ENCODE peak calls at places on chromosome 16, in eight cellular contexts. P, D, W, T, F, V, C and N are unnamed samples.

GRCh38 chr16:31298958-31299357 is 39.2 kb downstream of the ITGAM start:
- DNase-seq in P (peak; percentile 23), D (no peak), W (no peak), T (no peak), F (no peak), V (no peak), C (no peak), N (no peak)

GRCh38 chr16:61792194-61792904 is 243.9 kb downstream of the CDH8 start:
- DNase-seq in P (peak; percentile 72), D (no peak), W (no peak), T (no peak), F (no peak), V (no peak), C (no peak), N (no peak)

GRCh38 chr16:79673635-79674034 is 73.1 kb upstream of the MAF start:
- DNase-seq in P (no peak), D (no peak), W (no peak), T (no peak), F (no peak), V (no peak), C (no peak), N (no peak)

GRCh38 chr16:16143941-16144340 is 79.4 kb downstream of the ABCC6 start:
- DNase-seq in P (no peak), D (no peak), W (no peak), T (no peak), F (no peak), V (no peak), C (no peak), N (no peak)

GRCh38 chr16:12308060-12308459 is 331.5 kb downstream of the SNX29 start:
- DNase-seq in P (no peak), D (no peak), W (no peak), T (no peak), F (no peak), V (no peak), C (no peak), N (no peak)

GRCh38 chr16:27310576-27311448 is 3.0 kb upstream of the IL4R start:
- DNase-seq in P (no peak), D (no peak), W (no peak), T (peak; percentile 22), F (no peak), V (no peak), C (no peak), N (no peak)

GRCh38 chr16:79651363-79651762 is 50.8 kb upstream of the MAF start:
- DNase-seq in P (peak; percentile 47), D (peak; percentile 27), W (no peak), T (peak; percentile 84), F (peak; percentile 35), V (no peak), C (peak; percentile 59), N (peak; percentile 49)

GRCh38 chr16:12415072-12415471 is 388.6 kb downstream of the CPPED1 start:
- DNase-seq in P (no peak), D (no peak), W (no peak), T (no peak), F (no peak), V (no peak), C (no peak), N (no peak)

GRCh38 chr16:56691885-56692284 is 9.6 kb downstream of the MT1X start:
- DNase-seq in P (peak; percentile 90), D (peak; percentile 46), W (no peak), T (no peak), F (no peak), V (no peak), C (no peak), N (no peak)

GRCh38 chr16:70396209-70396904 is 42.5 kb downstream of the ST3GAL2 start:
- DNase-seq in P (peak; percentile 41), D (no peak), W (no peak), T (no peak), F (no peak), V (no peak), C (no peak), N (no peak)

GRCh38 chr16:58249780-58250478 is 44.9 kb downstream of the PRSS54 start:
- DNase-seq in P (peak; percentile 79), D (peak; percentile 86), W (peak; percentile 97), T (peak; percentile 82), F (peak; percentile 48), V (peak; percentile 66), C (peak; percentile 89), N (peak; percentile 70)

GRCh38 chr16:24906199-24906808 is 60.5 kb downstream of the SLC5A11 start:
- DNase-seq in P (peak; percentile 35), D (no peak), W (no peak), T (no peak), F (no peak), V (no peak), C (no peak), N (no peak)

GRCh38 chr16:11138769-11139623 is 117.0 kb downstream of the SOCS1 start:
- DNase-seq in P (no peak), D (no peak), W (no peak), T (no peak), F (no peak), V (no peak), C (no peak), N (no peak)

GRCh38 chr16:54939537-54940278 is 9.0 kb downstream of the IRX5 start:
- DNase-seq in P (no peak), D (no peak), W (peak; percentile 77), T (no peak), F (no peak), V (no peak), C (no peak), N (no peak)

DNA sequence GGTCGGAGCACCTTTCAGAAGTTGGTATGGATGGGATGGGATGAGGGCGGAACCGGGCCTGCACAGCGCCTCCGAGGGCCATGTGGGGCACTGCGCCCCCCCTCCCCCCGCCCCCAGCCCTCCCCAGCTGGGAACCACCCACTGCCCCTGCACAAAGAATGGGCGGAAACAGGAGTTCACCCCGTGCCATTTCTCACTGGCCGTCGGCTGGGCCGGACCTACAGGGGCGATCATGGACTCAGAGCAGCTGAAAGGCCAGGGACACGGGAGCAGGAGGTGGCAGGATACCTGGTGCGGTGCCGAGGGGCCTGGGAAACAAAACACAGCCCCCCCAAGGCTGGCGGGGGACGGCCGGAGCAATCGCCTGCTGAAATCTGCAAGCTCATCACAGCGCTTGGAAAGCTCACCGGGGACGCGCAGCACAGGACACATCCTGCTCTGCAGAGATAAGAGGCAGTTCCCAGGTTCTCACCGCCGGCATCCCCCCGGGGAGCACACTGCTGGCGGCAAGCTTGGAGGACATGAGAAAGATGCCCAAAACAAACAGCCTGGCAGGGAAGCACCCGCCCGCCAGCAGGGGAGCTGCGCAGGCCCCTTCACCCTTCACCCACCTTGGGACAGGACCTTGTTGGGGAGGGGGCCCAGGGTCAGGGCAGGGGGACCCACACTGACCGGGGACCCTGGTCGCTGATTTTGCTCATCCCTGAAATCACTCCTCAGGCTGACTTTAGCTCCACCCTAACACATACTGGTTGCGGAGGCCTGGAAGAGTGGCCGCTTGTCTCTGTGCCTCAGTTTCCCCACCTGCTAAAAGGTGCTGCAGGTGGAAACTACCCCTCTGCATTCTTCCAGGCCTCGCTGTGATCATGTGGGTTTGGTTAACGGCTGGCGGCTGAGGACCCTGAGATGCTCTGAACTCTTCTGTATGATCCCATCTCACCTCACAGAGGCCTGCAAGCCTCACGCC is 263.9 kb downstream of the C16orf95 start:
- DNase-seq in P (no peak), D (no peak), W (peak; percentile 65), T (no peak), F (no peak), V (no peak), C (no peak), N (no peak)
- TF ChIP-seq CTCF in P (no peak), D (no peak), W (no peak), T (no peak), F (no peak), V (peak; percentile 43), C (no peak), N (no peak)

DNA sequence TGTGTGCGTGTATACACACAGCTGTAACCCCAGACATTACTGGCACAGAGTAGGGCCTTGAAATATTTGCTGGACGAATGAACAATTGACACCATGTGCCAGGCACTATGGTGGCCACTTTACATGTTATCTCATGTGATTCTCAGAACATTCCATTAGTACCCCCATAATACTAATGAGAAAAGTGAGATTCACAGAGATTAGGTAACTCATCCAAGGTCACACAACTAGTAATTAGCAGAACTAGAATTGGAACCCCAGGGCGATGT is 2.0 kb upstream of the MATCAP1 start:
- DNase-seq in P (no peak), D (no peak), W (no peak), T (no peak), F (no peak), V (no peak), C (no peak), N (no peak)
- H3K4me3 ChIP-seq in P (no peak overlapping the region), D (no peak overlapping the region), W (no peak overlapping the region), T (no peak overlapping the region), F (no peak overlapping the region), V (no peak overlapping the region), C (no peak overlapping the region), N (no peak overlapping the region)

GRCh38 chr16:78277374-78277773 is 177.9 kb downstream of the WWOX start:
- DNase-seq in P (no peak), D (no peak), W (no peak), T (no peak), F (no peak), V (peak; percentile 25), C (no peak), N (peak; percentile 17)
- TF ChIP-seq EP300 in P (no peak), D (no peak), W (no peak), T (no peak), F (no peak), V (no peak), C (no peak), N (no peak)

GRCh38 chr16:4273858-4274291 is 1.1 kb upstream of the TFAP4 start:
- DNase-seq in P (peak; percentile 82), D (peak; percentile 55), W (peak; percentile 90), T (peak; percentile 83), F (no peak), V (no peak), C (peak; percentile 62), N (peak; percentile 63)
- TF ChIP-seq CTCF in P (peak; percentile 33), D (peak; percentile 30), W (peak; percentile 76), T (no peak), F (no peak), V (peak; percentile 39), C (no peak), N (peak; percentile 21)

GRCh38 chr16:89170346-89171215 is 967 bp upstream of the CDH15 start:
- DNase-seq in P (peak; percentile 41), D (peak; percentile 73), W (peak; percentile 81), T (no peak), F (no peak), V (peak; percentile 44), C (peak; percentile 64), N (no peak)
- H3K4me3 ChIP-seq in P (peak overlapping the region; percentile 37), D (peak overlapping the region; percentile 12), W (peak overlapping the region; percentile 29), T (no peak overlapping the region), F (no peak overlapping the region), V (peak overlapping the region; percentile 54), C (peak overlapping the region; percentile 31), N (no peak overlapping the region)

GRCh38 chr16:48194828-48195566 is 39.2 kb upstream of the ABCC12 start:
- DNase-seq in P (peak; percentile 54), D (no peak), W (no peak), T (no peak), F (no peak), V (no peak), C (peak; percentile 35), N (no peak)
- TF ChIP-seq EP300 in P (no peak), D (no peak), W (no peak), T (no peak), F (no peak), V (no peak), C (no peak), N (no peak)